ENCODE peak calls at places on chromosomes 1 and 21, in four cellular contexts. Y, S, X and B are unnamed samples. For H3K4me1, the result is how much of the 10 kb centered on the place peaks cover.

GRCh38 chr21:46323227-46323709 is 402 bp downstream of the C21orf58 start:
- DNase-seq in X (no peak), Y (no peak), S (no peak), B (no peak)

GRCh38 chr1:92310185-92310597 is 11.3 kb downstream of the RPAP2 start:
- DNase-seq in Y (no peak), S (no peak), X (peak), B (no peak)

GRCh38 chr1:237050185-237050584 is 8.2 kb downstream of the RYR2 start:
- DNase-seq in Y (no peak), S (no peak), X (no peak), B (no peak)

GRCh38 chr1:165187020-165187628 is 169.4 kb downstream of the LMX1A start:
- DNase-seq in Y (no peak), X (no peak), S (no peak), B (no peak)

GRCh38 chr1:164689672-164690655 is 131.0 kb downstream of the PBX1 start:
- DNase-seq in Y (no peak), X (peak), S (no peak), B (no peak)

GRCh38 chr21:33071878-33072306 is 2.0 kb downstream of the OLIG1 start:
- DNase-seq in S (no peak), X (no peak), Y (no peak), B (no peak)

GRCh38 chr1:27519341-27520258 is 29.6 kb upstream of the WASF2 start:
- DNase-seq in X (no peak), S (no peak), Y (peak), B (peak)

GRCh38 chr1:34983700-34984355 is 1.3 kb downstream of the TMEM35B start:
- DNase-seq in X (no peak), S (no peak), Y (no peak), B (no peak)

GRCh38 chr1:208042041-208042615 is 131.2 kb upstream of the CD34 start:
- DNase-seq in X (no peak), Y (no peak), S (no peak), B (no peak)

GRCh38 chr1:232307299-232307698 is 322.6 kb downstream of the SIPA1L2 start:
- DNase-seq in S (no peak), Y (no peak), X (no peak), B (no peak)

GRCh38 chr1:223667484-223668182 is 2.1 kb upstream of the CAPN8 start:
- DNase-seq in S (no peak), X (no peak), Y (no peak), B (no peak)

GRCh38 chr1:18866314-18866713 is 6.9 kb upstream of the TAS1R2 start:
- DNase-seq in Y (no peak), S (no peak), X (no peak), B (no peak)

GRCh38 chr21:21345296-21345695 is 347.1 kb downstream of the NCAM2 start:
- DNase-seq in S (no peak), X (no peak), Y (no peak), B (no peak)

GRCh38 chr1:56954664-56955063 is 11.2 kb downstream of the C8B start:
- DNase-seq in S (no peak), Y (no peak), X (no peak), B (no peak)

GRCh38 chr1:161998811-161999210 is 24.9 kb downstream of the OLFML2B start:
- DNase-seq in Y (no peak), X (no peak), S (no peak), B (no peak)

GRCh38 chr1:230772457-230773395 is 25.5 kb downstream of the CAPN9 start:
- DNase-seq in Y (peak), X (peak), S (no peak), B (peak)

GRCh38 chr1:160062134-160062533 is 7.8 kb downstream of the KCNJ10 start:
- DNase-seq in X (no peak), S (no peak), Y (no peak), B (no peak)

GRCh38 chr1:23167353-23168078 is 1.1 kb downstream of the LUZP1 start:
- DNase-seq in X (peak), Y (peak), S (no peak), B (peak)

GRCh38 chr1:58524353-58524945 is 22.1 kb downstream of the OMA1 start:
- DNase-seq in S (no peak), X (no peak), Y (no peak), B (no peak)

GRCh38 chr21:42237577-42237976 is 18.6 kb downstream of the ABCG1 start:
- DNase-seq in Y (no peak), X (no peak), S (no peak), B (no peak)

GRCh38 chr21:42239556-42239955 is 20.6 kb downstream of the ABCG1 start:
- DNase-seq in X (no peak), Y (no peak), S (no peak), B (peak)

GRCh38 chr21:42237161-42237560 is 18.2 kb downstream of the ABCG1 start:
- DNase-seq in S (no peak), Y (no peak), X (no peak), B (no peak)

GRCh38 chr21:42239973-42240372 is 21.0 kb downstream of the ABCG1 start:
- DNase-seq in S (no peak), X (no peak), Y (no peak), B (peak)

DNA sequence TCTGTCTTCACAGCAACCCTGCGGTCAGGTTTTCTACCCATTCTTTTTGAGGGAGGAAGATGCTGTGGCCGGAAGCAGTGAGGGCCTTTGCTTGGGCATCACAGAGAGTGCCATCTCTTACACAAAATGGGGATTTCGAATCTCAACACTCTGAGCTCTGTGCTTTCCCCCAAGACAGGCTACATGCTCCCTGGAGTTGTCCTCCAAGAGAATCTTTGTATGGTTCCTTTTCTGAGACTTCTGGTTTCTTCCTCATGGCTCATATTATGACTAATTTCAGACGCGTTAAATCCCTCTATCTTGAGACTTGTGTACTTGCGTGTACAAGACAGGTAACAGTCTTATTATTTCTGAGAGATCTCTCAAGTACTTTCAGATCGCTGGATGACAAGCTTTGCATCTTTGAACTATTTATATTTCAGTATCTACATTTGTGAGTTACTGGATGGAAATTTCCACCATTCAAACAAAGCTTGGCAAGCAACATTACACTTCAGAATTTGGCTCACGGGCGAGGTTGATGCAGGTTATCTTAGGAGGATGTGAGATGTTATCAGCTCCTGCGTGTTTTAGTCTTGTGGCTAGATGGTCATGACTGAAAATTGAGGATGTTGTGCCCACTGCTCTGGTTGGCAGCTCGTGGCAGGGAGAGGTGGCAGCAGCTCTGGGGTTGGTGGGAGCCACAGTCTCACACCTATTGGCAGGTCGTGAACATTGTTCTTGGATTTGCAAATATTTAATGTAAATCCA is 19.4 kb downstream of the ABCG1 start:
- DNase-seq in X (no peak), Y (no peak), S (no peak), B (peak)
- H3K27ac ChIP-seq in X (no peak), Y (peak), S (no peak), B (no peak)

DNA sequence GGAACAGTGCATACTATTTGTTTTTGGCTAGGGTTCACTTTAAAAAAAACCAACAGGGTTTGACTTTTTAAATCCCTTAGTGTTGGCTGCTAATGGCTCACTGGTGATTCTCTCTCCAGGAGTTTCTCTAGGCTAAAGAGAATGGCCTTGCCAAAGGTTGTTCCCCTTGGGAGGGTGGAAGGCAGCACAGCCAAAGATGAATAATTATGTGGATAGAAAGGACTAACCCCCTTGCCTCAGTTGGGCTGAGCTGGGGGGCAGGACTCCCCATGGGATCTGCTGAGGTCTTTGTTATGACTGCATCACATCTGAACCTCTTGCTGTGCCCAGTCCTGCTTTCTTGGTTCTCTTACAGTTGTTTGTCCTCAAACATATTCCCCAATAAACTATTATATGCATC is 49.1 kb downstream of the GORAB start:
- DNase-seq in X (no peak), Y (peak), S (no peak), B (peak)
- H3K4me1 ChIP-seq in X (under half), Y (under half), S (under half), B (under half)

GRCh38 chr1:153848805-153849204 is 73.6 kb downstream of the SLC27A3 start:
- DNase-seq in X (no peak), S (no peak), Y (no peak), B (no peak)
- H3K27ac ChIP-seq in X (no peak), S (no peak), Y (no peak), B (no peak)

DNA sequence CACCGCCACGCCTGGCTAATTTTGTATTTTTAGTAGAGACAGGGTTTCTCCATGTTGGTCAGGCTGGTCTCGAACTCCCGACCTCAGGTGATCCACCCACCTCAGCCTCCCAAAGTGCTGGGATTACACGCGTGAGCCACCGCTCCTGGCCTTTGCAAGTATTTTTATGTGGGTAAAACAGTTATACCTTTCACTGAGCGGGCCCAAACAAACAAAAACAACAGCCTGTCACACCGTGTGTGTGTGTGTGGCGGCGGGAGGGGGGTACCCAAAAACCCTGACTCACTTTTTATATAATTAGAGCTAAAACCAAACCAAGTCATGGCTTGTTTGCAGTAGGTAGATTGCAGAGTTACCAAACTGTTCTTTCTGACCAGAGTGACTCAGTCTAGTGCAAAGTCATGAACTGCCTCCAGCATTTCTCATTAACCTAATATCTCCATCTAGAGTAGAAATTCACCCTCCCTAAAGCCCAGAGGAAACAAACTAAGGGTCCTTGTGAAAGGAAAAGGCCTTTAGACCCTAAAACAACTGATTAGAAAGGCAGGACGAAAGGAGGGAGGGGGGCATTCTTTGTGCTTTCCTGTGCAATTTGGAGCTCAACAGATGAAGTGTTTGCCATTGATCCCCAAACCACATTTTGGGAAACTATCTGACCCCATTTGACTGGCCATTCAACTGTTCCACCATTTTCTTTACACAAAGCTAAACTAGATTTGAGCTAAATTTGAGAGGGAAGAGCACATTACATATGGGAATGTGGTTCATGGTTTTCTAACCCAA is 181.0 kb downstream of the DHRS3 start:
- DNase-seq in S (no peak), X (peak), Y (no peak), B (no peak)
- H3K4me1 ChIP-seq in S (under half), X (under half), Y (under half), B (half or more)

DNA sequence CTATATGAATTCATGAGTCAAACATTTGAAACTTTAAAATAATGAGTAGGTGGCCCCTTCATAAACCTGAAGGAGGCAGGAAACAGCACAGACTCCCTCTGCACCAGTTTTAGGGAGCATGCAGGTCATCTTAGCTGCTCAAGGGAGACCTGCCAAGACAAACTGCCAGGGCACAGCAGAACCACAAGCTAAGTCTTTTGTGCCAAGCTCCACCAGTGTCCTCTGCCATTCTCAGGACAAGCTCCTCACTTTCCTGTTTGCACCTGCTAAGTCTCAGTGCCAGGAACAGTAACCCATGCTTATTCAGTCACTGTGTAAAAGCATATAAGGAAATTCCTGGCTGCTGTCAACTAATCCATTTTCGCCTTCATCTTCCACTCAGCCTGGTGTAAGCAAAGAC is 368.9 kb downstream of the SEC16B start:
- DNase-seq in X (no peak), S (no peak), Y (no peak), B (no peak)
- H3K27ac ChIP-seq in X (no peak), S (no peak), Y (no peak), B (no peak)

DNA sequence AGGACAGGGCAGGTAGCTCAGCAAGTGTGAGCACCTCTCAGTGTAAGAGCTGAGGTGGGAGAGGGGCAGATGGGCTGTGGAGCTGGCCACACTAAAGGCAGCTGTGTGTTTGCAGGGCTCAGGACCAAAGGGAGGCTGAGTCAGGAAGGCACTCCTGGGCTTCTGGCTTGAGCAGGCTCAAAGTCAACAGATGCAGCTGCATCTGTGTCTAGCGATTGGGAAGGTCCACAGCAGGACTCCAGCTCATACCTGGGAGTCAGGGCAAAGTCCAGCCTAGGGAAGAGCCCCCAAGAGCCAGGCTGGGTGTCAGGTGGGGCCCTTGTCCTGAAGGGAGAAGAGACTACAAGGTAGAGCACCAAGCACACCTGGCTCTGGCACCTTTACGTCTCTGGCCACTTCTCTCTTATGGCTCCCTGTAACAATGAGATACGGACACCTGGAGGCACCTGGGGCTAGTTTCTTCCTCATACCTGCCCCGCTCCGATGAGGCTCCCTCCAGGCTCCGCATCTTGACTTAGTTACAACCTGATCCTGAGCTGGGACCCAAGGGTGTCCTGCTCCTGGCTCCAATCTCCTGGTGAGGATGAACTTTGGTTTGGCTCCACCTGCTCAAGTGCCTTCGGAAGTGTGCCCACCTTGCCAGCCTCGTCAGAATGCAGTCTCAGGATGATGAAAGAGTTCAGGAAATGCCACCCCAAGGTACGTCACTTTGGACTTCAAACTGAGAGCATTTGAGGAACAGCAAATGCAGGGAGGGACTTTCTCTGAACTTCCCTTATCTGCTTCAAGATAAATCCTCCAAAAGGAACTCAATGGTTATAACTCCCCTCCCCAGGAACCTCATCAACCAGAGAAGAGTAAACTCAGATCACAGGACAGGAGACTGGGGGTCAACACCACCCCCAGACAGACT is 21.5 kb upstream of the SLC2A1 start:
- DNase-seq in S (no peak), X (no peak), Y (no peak), B (no peak)
- H3K4me1 ChIP-seq in S (under half), X (under half), Y (under half), B (under half)

GRCh38 chr1:211698161-211699026 is 23.0 kb upstream of the NEK2 start:
- DNase-seq in Y (peak), X (peak), S (peak), B (peak)

GRCh38 chr1:211699059-211699458 is 23.6 kb upstream of the NEK2 start:
- DNase-seq in Y (no peak), X (no peak), S (no peak), B (no peak)

GRCh38 chr1:211697356-211697755 is 21.9 kb upstream of the NEK2 start:
- DNase-seq in S (no peak), Y (no peak), X (no peak), B (no peak)

GRCh38 chr1:211695135-211695816 is 19.9 kb upstream of the NEK2 start:
- DNase-seq in Y (no peak), X (peak), S (no peak), B (no peak)
- H3K27ac ChIP-seq in Y (no peak), X (no peak), S (no peak), B (no peak)

DNA sequence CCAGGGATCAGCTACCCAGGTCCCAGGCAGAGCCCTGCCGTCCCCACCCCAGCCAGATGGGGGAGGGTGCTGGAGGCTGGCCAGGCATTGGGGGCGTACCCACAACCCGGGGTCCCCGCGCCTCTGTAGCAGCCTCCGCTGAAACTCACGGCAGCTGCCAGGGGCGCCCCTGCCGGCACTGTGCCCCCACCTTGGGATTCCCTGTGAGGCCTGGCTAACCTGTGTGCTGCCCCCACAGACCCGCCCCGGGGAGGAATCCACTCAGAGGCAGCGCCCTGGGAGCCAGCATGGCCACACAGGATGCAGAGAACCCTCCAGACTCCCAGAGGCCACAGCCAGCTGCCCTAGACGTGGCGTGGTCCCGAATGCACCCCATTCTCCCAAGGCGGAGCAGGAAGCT is 3.8 kb downstream of the DVL1 start:
- DNase-seq in X (no peak), Y (peak), S (no peak), B (no peak)
- H3K4me1 ChIP-seq in X (half or more), Y (under half), S (under half), B (half or more)